ENCODE peak calls at places on chromosomes 3 and 15, in nine cellular contexts. One of them, this sample, is unnamed.

GRCh38 chr3:47802734-47803477 is at the start of gene DHX30:
- DNase-seq in CD4-positive, alpha-beta memory T cell: peak
- DNase-seq in SJSA1: peak
- DNase-seq in SK-N-MC: no peak
- DNase-seq in tibial nerve: peak
- DNase-seq in GM23248: peak
- DNase-seq in psoas muscle: peak
- DNase-seq in upper lobe of left lung: peak
- DNase-seq in CD4-positive, alpha-beta T cell: peak
- DNase-seq in this sample: peak

GRCh38 chr15:38038659-38039442 is 104.4 kb downstream of the TMCO5A start:
- DNase-seq in CD4-positive, alpha-beta memory T cell: no peak
- DNase-seq in SJSA1: peak
- DNase-seq in SK-N-MC: no peak
- DNase-seq in tibial nerve: no peak
- DNase-seq in GM23248: peak
- DNase-seq in psoas muscle: no peak
- DNase-seq in upper lobe of left lung: no peak
- DNase-seq in CD4-positive, alpha-beta T cell: no peak
- DNase-seq in this sample: no peak

GRCh38 chr3:183317886-183318845 is 65.1 kb downstream of the B3GNT5 start:
- DNase-seq in CD4-positive, alpha-beta memory T cell: no peak
- DNase-seq in SJSA1: peak
- DNase-seq in SK-N-MC: no peak
- DNase-seq in tibial nerve: no peak
- DNase-seq in GM23248: peak
- DNase-seq in psoas muscle: no peak
- DNase-seq in upper lobe of left lung: no peak
- DNase-seq in CD4-positive, alpha-beta T cell: no peak
- DNase-seq in this sample: no peak

GRCh38 chr15:62135532-62136134 is 29.5 kb downstream of the C2CD4B start:
- DNase-seq in CD4-positive, alpha-beta memory T cell: no peak
- DNase-seq in SJSA1: no peak
- DNase-seq in SK-N-MC: no peak
- DNase-seq in tibial nerve: no peak
- DNase-seq in GM23248: peak
- DNase-seq in psoas muscle: no peak
- DNase-seq in upper lobe of left lung: no peak
- DNase-seq in CD4-positive, alpha-beta T cell: no peak
- DNase-seq in this sample: no peak

GRCh38 chr3:113261996-113262665 is 50.8 kb downstream of the BOC start:
- DNase-seq in CD4-positive, alpha-beta memory T cell: no peak
- DNase-seq in SJSA1: no peak
- DNase-seq in SK-N-MC: no peak
- DNase-seq in tibial nerve: peak
- DNase-seq in GM23248: peak
- DNase-seq in psoas muscle: no peak
- DNase-seq in upper lobe of left lung: no peak
- DNase-seq in CD4-positive, alpha-beta T cell: no peak
- DNase-seq in this sample: no peak

GRCh38 chr3:49937081-49937480 is 2.9 kb upstream of the RBM6 start:
- DNase-seq in CD4-positive, alpha-beta memory T cell: no peak
- DNase-seq in SJSA1: no peak
- DNase-seq in SK-N-MC: no peak
- DNase-seq in tibial nerve: no peak
- DNase-seq in GM23248: peak
- DNase-seq in psoas muscle: no peak
- DNase-seq in upper lobe of left lung: no peak
- DNase-seq in CD4-positive, alpha-beta T cell: no peak
- DNase-seq in this sample: no peak

GRCh38 chr15:37204698-37205097 is 104.3 kb upstream of the MEIS2 start:
- DNase-seq in CD4-positive, alpha-beta memory T cell: no peak
- DNase-seq in SJSA1: no peak
- DNase-seq in SK-N-MC: peak
- DNase-seq in tibial nerve: no peak
- DNase-seq in GM23248: no peak
- DNase-seq in psoas muscle: no peak
- DNase-seq in upper lobe of left lung: no peak
- DNase-seq in CD4-positive, alpha-beta T cell: no peak
- DNase-seq in this sample: no peak

GRCh38 chr3:69016102-69016501 is 2.6 kb upstream of the EOGT start:
- DNase-seq in CD4-positive, alpha-beta memory T cell: no peak
- DNase-seq in SJSA1: no peak
- DNase-seq in SK-N-MC: no peak
- DNase-seq in tibial nerve: no peak
- DNase-seq in GM23248: no peak
- DNase-seq in psoas muscle: no peak
- DNase-seq in upper lobe of left lung: no peak
- DNase-seq in CD4-positive, alpha-beta T cell: no peak
- DNase-seq in this sample: no peak

GRCh38 chr15:96341465-96342142 is 11.1 kb downstream of the NR2F2 start:
- DNase-seq in CD4-positive, alpha-beta memory T cell: no peak
- DNase-seq in SJSA1: no peak
- DNase-seq in SK-N-MC: no peak
- DNase-seq in tibial nerve: no peak
- DNase-seq in GM23248: no peak
- DNase-seq in psoas muscle: no peak
- DNase-seq in upper lobe of left lung: peak
- DNase-seq in CD4-positive, alpha-beta T cell: no peak
- DNase-seq in this sample: peak

GRCh38 chr15:96343529-96344072 is 13.1 kb downstream of the NR2F2 start:
- DNase-seq in CD4-positive, alpha-beta memory T cell: no peak
- DNase-seq in SJSA1: no peak
- DNase-seq in SK-N-MC: no peak
- DNase-seq in tibial nerve: no peak
- DNase-seq in GM23248: no peak
- DNase-seq in psoas muscle: no peak
- DNase-seq in upper lobe of left lung: peak
- DNase-seq in CD4-positive, alpha-beta T cell: no peak
- DNase-seq in this sample: peak

GRCh38 chr15:96340611-96341464 is 10.3 kb downstream of the NR2F2 start:
- DNase-seq in CD4-positive, alpha-beta memory T cell: no peak
- DNase-seq in SJSA1: peak
- DNase-seq in SK-N-MC: no peak
- DNase-seq in tibial nerve: no peak
- DNase-seq in GM23248: peak
- DNase-seq in psoas muscle: no peak
- DNase-seq in upper lobe of left lung: peak
- DNase-seq in CD4-positive, alpha-beta T cell: no peak
- DNase-seq in this sample: peak

GRCh38 chr15:96342611-96343528 is 12.4 kb downstream of the NR2F2 start:
- DNase-seq in CD4-positive, alpha-beta memory T cell: no peak
- DNase-seq in SJSA1: no peak
- DNase-seq in SK-N-MC: no peak
- DNase-seq in tibial nerve: no peak
- DNase-seq in GM23248: no peak
- DNase-seq in psoas muscle: no peak
- DNase-seq in upper lobe of left lung: no peak
- DNase-seq in CD4-positive, alpha-beta T cell: no peak
- DNase-seq in this sample: no peak

DNA sequence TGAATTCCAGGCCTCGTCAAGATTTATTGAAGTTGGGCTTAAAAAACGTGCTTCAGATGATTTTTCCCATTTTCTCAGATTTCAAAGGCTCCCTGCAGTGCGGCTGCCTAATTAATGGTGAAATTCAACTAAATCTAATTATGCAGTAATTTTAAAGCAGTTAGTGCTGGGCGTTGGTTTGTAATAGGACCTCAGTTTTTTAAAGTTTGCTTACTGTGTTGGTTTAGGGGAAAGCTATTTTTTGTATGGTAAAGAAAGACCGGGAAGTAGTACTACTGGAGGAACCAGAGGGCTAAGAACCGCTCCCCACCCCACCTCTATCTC is 11.6 kb downstream of the NR2F2 start:
- DNase-seq in CD4-positive, alpha-beta memory T cell: no peak
- DNase-seq in SJSA1: no peak
- DNase-seq in SK-N-MC: no peak
- DNase-seq in tibial nerve: no peak
- DNase-seq in GM23248: no peak
- DNase-seq in psoas muscle: no peak
- DNase-seq in upper lobe of left lung: no peak
- DNase-seq in CD4-positive, alpha-beta T cell: no peak
- DNase-seq in this sample: no peak
- H3K27ac ChIP-seq in CD4-positive, alpha-beta memory T cell: no peak
- H3K27ac ChIP-seq in SJSA1: no peak
- H3K27ac ChIP-seq in SK-N-MC: peak
- H3K27ac ChIP-seq in tibial nerve: peak
- H3K27ac ChIP-seq in GM23248: no peak
- H3K27ac ChIP-seq in psoas muscle: peak
- H3K27ac ChIP-seq in upper lobe of left lung: peak
- H3K27ac ChIP-seq in CD4-positive, alpha-beta T cell: no peak
- H3K27ac ChIP-seq in this sample: peak

DNA sequence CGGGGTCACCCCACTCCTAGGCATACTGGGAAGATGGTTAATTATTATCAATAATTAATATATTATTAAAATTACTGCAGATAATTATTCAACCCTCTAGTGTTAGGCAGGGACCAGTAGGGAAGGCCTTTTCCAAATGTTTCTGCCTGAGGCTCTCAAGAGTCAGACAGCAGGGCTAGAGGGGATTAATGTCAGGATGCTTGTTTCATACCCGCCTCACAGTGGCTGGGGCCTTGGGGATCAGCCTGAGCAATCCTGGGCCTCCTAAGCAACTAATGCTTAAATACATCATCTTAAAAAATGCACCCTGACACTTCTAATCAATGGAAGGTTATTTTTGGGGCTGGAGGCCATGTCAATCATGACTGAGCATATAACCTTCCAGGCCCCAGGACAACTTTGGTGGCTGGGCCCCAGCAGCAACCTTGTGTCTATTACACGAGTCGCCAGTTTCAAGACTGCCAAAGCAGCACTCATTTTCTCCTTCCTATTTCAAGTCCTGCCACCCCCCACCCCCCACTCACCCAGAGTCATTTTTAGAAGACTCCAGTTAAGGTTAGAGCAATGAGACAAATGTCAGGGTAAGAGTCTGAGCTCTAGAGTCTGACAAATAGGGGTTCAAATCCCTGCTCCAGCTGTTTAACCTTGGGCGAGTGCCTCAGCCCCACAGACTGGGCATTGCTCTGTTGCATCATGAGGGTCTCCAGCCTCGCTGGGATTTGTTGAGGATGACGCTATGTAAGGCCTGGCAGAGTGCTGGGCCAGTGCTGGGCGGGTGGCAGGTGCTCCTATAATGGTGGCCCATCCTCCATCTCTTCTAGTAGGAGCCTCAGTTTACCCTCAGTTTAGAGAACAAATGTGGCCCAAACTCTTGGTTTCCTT is 6.1 kb downstream of the AMOTL2 start:
- DNase-seq in CD4-positive, alpha-beta memory T cell: no peak
- DNase-seq in SJSA1: peak
- DNase-seq in SK-N-MC: no peak
- DNase-seq in tibial nerve: no peak
- DNase-seq in GM23248: peak
- DNase-seq in psoas muscle: no peak
- DNase-seq in upper lobe of left lung: no peak
- DNase-seq in CD4-positive, alpha-beta T cell: no peak
- DNase-seq in this sample: peak
- H3K27ac ChIP-seq in CD4-positive, alpha-beta memory T cell: no peak
- H3K27ac ChIP-seq in SJSA1: peak
- H3K27ac ChIP-seq in SK-N-MC: peak
- H3K27ac ChIP-seq in tibial nerve: peak
- H3K27ac ChIP-seq in GM23248: peak
- H3K27ac ChIP-seq in psoas muscle: peak
- H3K27ac ChIP-seq in upper lobe of left lung: peak
- H3K27ac ChIP-seq in CD4-positive, alpha-beta T cell: no peak
- H3K27ac ChIP-seq in this sample: peak

DNA sequence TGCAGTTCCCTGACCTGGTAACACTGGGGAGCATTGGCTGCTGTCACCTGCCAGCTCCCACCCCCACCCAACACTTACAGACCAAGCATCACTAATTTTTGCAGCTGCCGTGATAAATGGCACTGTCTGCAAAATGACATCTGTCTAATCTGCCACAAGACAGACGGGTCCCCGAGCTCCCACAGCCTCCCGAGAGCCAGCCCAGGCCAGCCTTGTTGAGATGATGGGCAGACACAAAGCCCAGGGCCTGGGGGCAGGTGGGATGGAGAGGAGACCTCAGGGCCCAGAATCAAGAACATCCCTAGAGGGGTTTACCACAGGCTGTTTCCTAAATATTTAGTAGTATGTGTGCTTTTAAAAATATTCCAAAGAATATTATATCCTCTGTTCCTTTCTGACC is 203.4 kb downstream of the TBC1D2B start:
- DNase-seq in CD4-positive, alpha-beta memory T cell: no peak
- DNase-seq in SJSA1: no peak
- DNase-seq in SK-N-MC: no peak
- DNase-seq in tibial nerve: no peak
- DNase-seq in GM23248: no peak
- DNase-seq in psoas muscle: no peak
- DNase-seq in upper lobe of left lung: no peak
- DNase-seq in CD4-positive, alpha-beta T cell: no peak
- DNase-seq in this sample: no peak
- H3K27ac ChIP-seq in CD4-positive, alpha-beta memory T cell: no peak
- H3K27ac ChIP-seq in SJSA1: no peak
- H3K27ac ChIP-seq in SK-N-MC: no peak
- H3K27ac ChIP-seq in tibial nerve: no peak
- H3K27ac ChIP-seq in GM23248: no peak
- H3K27ac ChIP-seq in psoas muscle: no peak
- H3K27ac ChIP-seq in upper lobe of left lung: no peak
- H3K27ac ChIP-seq in CD4-positive, alpha-beta T cell: no peak
- H3K27ac ChIP-seq in this sample: no peak

GRCh38 chr3:71078723-71079525 is 504.6 kb downstream of the FOXP1 start:
- DNase-seq in CD4-positive, alpha-beta memory T cell: no peak
- DNase-seq in SJSA1: no peak
- DNase-seq in SK-N-MC: no peak
- DNase-seq in tibial nerve: no peak
- DNase-seq in GM23248: no peak
- DNase-seq in psoas muscle: no peak
- DNase-seq in upper lobe of left lung: no peak
- DNase-seq in CD4-positive, alpha-beta T cell: no peak
- DNase-seq in this sample: no peak

GRCh38 chr3:71078199-71078598 is 505.3 kb downstream of the FOXP1 start:
- DNase-seq in CD4-positive, alpha-beta memory T cell: no peak
- DNase-seq in SJSA1: no peak
- DNase-seq in SK-N-MC: no peak
- DNase-seq in tibial nerve: no peak
- DNase-seq in GM23248: no peak
- DNase-seq in psoas muscle: no peak
- DNase-seq in upper lobe of left lung: no peak
- DNase-seq in CD4-positive, alpha-beta T cell: no peak
- DNase-seq in this sample: no peak

GRCh38 chr3:71075481-71075880 is 508.0 kb downstream of the FOXP1 start:
- DNase-seq in CD4-positive, alpha-beta memory T cell: no peak
- DNase-seq in SJSA1: no peak
- DNase-seq in SK-N-MC: no peak
- DNase-seq in tibial nerve: no peak
- DNase-seq in GM23248: no peak
- DNase-seq in psoas muscle: no peak
- DNase-seq in upper lobe of left lung: no peak
- DNase-seq in CD4-positive, alpha-beta T cell: no peak
- DNase-seq in this sample: no peak

GRCh38 chr3:71076361-71076997 is 507.0 kb downstream of the FOXP1 start:
- DNase-seq in CD4-positive, alpha-beta memory T cell: no peak
- DNase-seq in SJSA1: no peak
- DNase-seq in SK-N-MC: no peak
- DNase-seq in tibial nerve: no peak
- DNase-seq in GM23248: peak
- DNase-seq in psoas muscle: no peak
- DNase-seq in upper lobe of left lung: no peak
- DNase-seq in CD4-positive, alpha-beta T cell: no peak
- DNase-seq in this sample: no peak

DNA sequence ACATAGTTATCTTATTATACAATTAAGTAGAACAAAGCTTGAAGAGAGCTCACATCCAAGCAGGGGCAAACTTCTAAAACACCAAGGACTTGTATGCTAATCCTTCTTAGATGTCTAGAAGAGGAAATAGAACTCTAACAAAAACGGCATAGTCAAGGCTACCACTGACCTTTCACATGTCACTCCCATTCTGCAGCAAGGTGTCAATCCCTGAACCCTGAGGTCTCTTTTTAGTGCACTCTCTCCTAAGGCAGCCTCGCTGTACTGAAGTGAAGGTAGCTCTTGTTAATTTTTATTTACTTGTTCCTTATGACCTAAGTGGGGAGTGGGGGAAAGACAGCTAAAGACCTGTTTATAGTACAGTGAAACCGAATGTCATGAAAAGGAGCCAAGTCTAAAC is 506.5 kb downstream of the FOXP1 start:
- DNase-seq in CD4-positive, alpha-beta memory T cell: no peak
- DNase-seq in SJSA1: no peak
- DNase-seq in SK-N-MC: no peak
- DNase-seq in tibial nerve: no peak
- DNase-seq in GM23248: no peak
- DNase-seq in psoas muscle: no peak
- DNase-seq in upper lobe of left lung: no peak
- DNase-seq in CD4-positive, alpha-beta T cell: no peak
- DNase-seq in this sample: no peak
- H3K27ac ChIP-seq in CD4-positive, alpha-beta memory T cell: no peak
- H3K27ac ChIP-seq in SJSA1: no peak
- H3K27ac ChIP-seq in SK-N-MC: no peak
- H3K27ac ChIP-seq in tibial nerve: no peak
- H3K27ac ChIP-seq in GM23248: peak
- H3K27ac ChIP-seq in psoas muscle: no peak
- H3K27ac ChIP-seq in upper lobe of left lung: no peak
- H3K27ac ChIP-seq in CD4-positive, alpha-beta T cell: peak
- H3K27ac ChIP-seq in this sample: peak